ENCODE peak calls at places on chromosome 14, in six cellular contexts. Z, U, I, A, M and B are unnamed samples.

GRCh38 chr14:69331206-69331605 is 66.9 kb downstream of the ERH start:
- DNase-seq in I (no peak), M (no peak), Z (no peak), A (no peak), U (no peak), B (no peak)

GRCh38 chr14:80206351-80206750 is 5.0 kb downstream of the DIO2 start:
- DNase-seq in M (no peak), I (no peak), U (no peak), Z (no peak), A (no peak), B (no peak)

GRCh38 chr14:53999061-53999488 is 42.5 kb upstream of the BMP4 start:
- DNase-seq in A (peak), U (no peak), I (peak), M (no peak), Z (no peak), B (peak)

GRCh38 chr14:70789961-70790360 is 19.4 kb downstream of the MAP3K9 start:
- DNase-seq in U (no peak), A (no peak), I (no peak), M (peak), Z (no peak), B (peak)

GRCh38 chr14:68806526-68807147 is 13.8 kb upstream of the ZFP36L1 start:
- DNase-seq in U (no peak), M (no peak), A (no peak), Z (no peak), I (no peak), B (no peak)

GRCh38 chr14:63267171-63267570 is 51.6 kb downstream of the GPHB5 start:
- DNase-seq in A (no peak), U (no peak), M (no peak), Z (no peak), I (no peak), B (peak)

GRCh38 chr14:103502877-103503276 is 19.8 kb downstream of the CKB start:
- DNase-seq in Z (no peak), U (no peak), A (no peak), I (no peak), M (no peak), B (no peak)

GRCh38 chr14:22491683-22492483 is 97.1 kb downstream of the DAD1 start:
- DNase-seq in I (no peak), M (no peak), U (no peak), Z (no peak), A (no peak), B (no peak)